ENCODE peak calls at places on chromosome 21, in nine cellular contexts. T is activated T-helper 1 cell treated with anti-CD3 and anti-CD28 coated beads, Interleukin-12 subunit alpha, Interleukin-12 subunit beta, Interleukin-2, Interleukin-4 antibody, amounts not matched to agents 30 ng/mL and 10 ng/mL and 1 ng/mL, durations not matched to agents 14 hours and 24 hours and 36 hours; Y is Panc1; G is T-helper 2 cell; J is GM06990; M is activated T-cell treated with anti-CD3 and anti-CD28 coated beads for 1 hour; L is EL; E is NCI-H1105; V is RKO. X is an unnamed sample.

GRCh38 chr21:43728467-43729390 is 9.8 kb downstream of the PDXK start:
- DNase-seq in T (peak), Y (peak), G (peak), J (peak), M (peak), L (peak), E (peak), V (no peak), X (peak)

GRCh38 chr21:36150192-36150711 is 6.4 kb upstream of the DOP1B start:
- DNase-seq in T (no peak), Y (no peak), G (no peak), J (peak), M (no peak), L (peak), E (no peak), V (no peak), X (no peak)

GRCh38 chr21:43913928-43914327 is 48.9 kb downstream of the AGPAT3 start:
- DNase-seq in T (no peak), Y (no peak), G (no peak), J (no peak), M (no peak), L (no peak), E (no peak), V (no peak), X (no peak)

GRCh38 chr21:33040215-33040614 is 14.5 kb downstream of the OLIG2 start:
- DNase-seq in T (no peak), Y (no peak), G (no peak), J (no peak), M (no peak), L (no peak), E (no peak), V (no peak), X (no peak)

GRCh38 chr21:26072891-26073615 is 97.5 kb downstream of the APP start:
- DNase-seq in T (no peak), Y (no peak), G (no peak), J (no peak), M (no peak), L (peak), E (no peak), V (no peak), X (no peak)

GRCh38 chr21:44636209-44637017 is 743 bp upstream of the KRTAP10-10 start:
- DNase-seq in T (no peak), Y (no peak), G (no peak), J (no peak), M (no peak), L (no peak), E (no peak), V (no peak), X (no peak)

GRCh38 chr21:34179204-34179935 is 106.0 kb downstream of the MRPS6 start:
- DNase-seq in T (no peak), Y (no peak), G (no peak), J (no peak), M (no peak), L (no peak), E (no peak), V (no peak), X (no peak)

GRCh38 chr21:16363563-16363962 is 633.8 kb downstream of the USP25 start:
- DNase-seq in T (no peak), Y (no peak), G (no peak), J (no peak), M (no peak), L (no peak), E (no peak), V (no peak), X (no peak)

GRCh38 chr21:17819114-17819877 is at the start of gene C21orf91:
- DNase-seq in T (peak), Y (no peak), G (peak), J (peak), M (peak), L (peak), E (peak), V (peak), X (peak)

GRCh38 chr21:19268634-19269138 is 865.1 kb upstream of the TMPRSS15 start:
- DNase-seq in T (no peak), Y (no peak), G (no peak), J (no peak), M (no peak), L (no peak), E (no peak), V (no peak), X (no peak)

GRCh38 chr21:14533555-14534400 is 12.3 kb downstream of the SAMSN1 start:
- DNase-seq in T (peak), Y (peak), G (no peak), J (peak), M (no peak), L (peak), E (no peak), V (peak), X (no peak)

GRCh38 chr21:45612096-45613019 is 31.2 kb upstream of the PCBP3 start:
- DNase-seq in T (no peak), Y (no peak), G (no peak), J (no peak), M (no peak), L (peak), E (no peak), V (no peak), X (no peak)

GRCh38 chr21:32690085-32690484 is 37.7 kb downstream of the SYNJ1 start:
- DNase-seq in T (no peak), Y (no peak), G (no peak), J (no peak), M (no peak), L (no peak), E (no peak), V (no peak), X (no peak)

GRCh38 chr21:34630536-34631143 is 15.7 kb upstream of the RCAN1 start:
- DNase-seq in T (no peak), Y (peak), G (no peak), J (no peak), M (no peak), L (peak), E (peak), V (peak), X (no peak)

GRCh38 chr21:45549670-45550463 is 7.6 kb upstream of the SLC19A1 start:
- DNase-seq in T (no peak), Y (no peak), G (no peak), J (peak), M (no peak), L (no peak), E (no peak), V (no peak), X (no peak)

GRCh38 chr21:35020446-35020845 is 28.7 kb downstream of the RUNX1 start:
- DNase-seq in T (no peak), Y (no peak), G (peak), J (no peak), M (no peak), L (no peak), E (no peak), V (no peak), X (no peak)

GRCh38 chr21:16420086-16420724 is 690.4 kb downstream of the USP25 start:
- DNase-seq in T (no peak), Y (no peak), G (no peak), J (no peak), M (no peak), L (peak), E (peak), V (no peak), X (peak)

X was measured in NCI-H1048.